ENCODE peak calls at places on chromosomes 5 and 9, in eight cellular contexts. L is cardiac fibroblast, P is GM06990, D is retinal pigment epithelial cell, J is esophagus squamous epithelium, N is OCI-LY7, V is tibial artery, R is right lobe of liver. X is an unnamed sample.

GRCh38 chr9:128115187-128116103 is 12.1 kb downstream of the PTGES2 start:
- DNase-seq in P (peak), N (no peak), R (peak), J (no peak), D (no peak), L (no peak), V (peak), X (no peak)

GRCh38 chr5:101437341-101437740 is 534.3 kb upstream of the ST8SIA4 start:
- DNase-seq in N (no peak), V (no peak), R (no peak), L (no peak), J (no peak), D (no peak), P (no peak), X (no peak)

GRCh38 chr5:90709323-90710148 is 150.9 kb downstream of the ADGRV1 start:
- DNase-seq in V (no peak), N (peak), R (peak), P (no peak), L (peak), J (no peak), D (peak), X (peak)

GRCh38 chr5:170333161-170333909 is 35.8 kb upstream of the LCP2 start:
- DNase-seq in J (no peak), D (no peak), N (no peak), P (peak), V (no peak), L (no peak), R (no peak), X (no peak)

GRCh38 chr5:33877483-33877882 is 14.3 kb downstream of the ADAMTS12 start:
- DNase-seq in P (no peak), R (no peak), L (no peak), J (no peak), D (no peak), V (no peak), N (no peak), X (no peak)

GRCh38 chr9:37975639-37976038 is 71.7 kb upstream of the SLC25A51 start:
- DNase-seq in R (peak), L (no peak), V (no peak), N (no peak), J (no peak), D (no peak), P (no peak), X (no peak)

GRCh38 chr5:142109356-142110045 is 922 bp downstream of the NDFIP1 start:
- DNase-seq in R (no peak), J (no peak), V (no peak), P (no peak), L (peak), N (peak), D (no peak), X (peak)

GRCh38 chr5:139271201-139272027 is 22.1 kb upstream of the MATR3 start:
- DNase-seq in R (no peak), V (no peak), L (peak), D (no peak), N (no peak), P (no peak), J (no peak), X (peak)

GRCh38 chr9:38299856-38300255 is 92.6 kb upstream of the ALDH1B1 start:
- DNase-seq in P (no peak), L (no peak), V (no peak), N (no peak), D (no peak), R (no peak), J (no peak), X (no peak)

GRCh38 chr9:128027705-128028104 is 39.4 kb downstream of the NAIF1 start:
- DNase-seq in P (no peak), R (no peak), L (no peak), D (no peak), J (no peak), V (no peak), N (no peak), X (no peak)

DNA sequence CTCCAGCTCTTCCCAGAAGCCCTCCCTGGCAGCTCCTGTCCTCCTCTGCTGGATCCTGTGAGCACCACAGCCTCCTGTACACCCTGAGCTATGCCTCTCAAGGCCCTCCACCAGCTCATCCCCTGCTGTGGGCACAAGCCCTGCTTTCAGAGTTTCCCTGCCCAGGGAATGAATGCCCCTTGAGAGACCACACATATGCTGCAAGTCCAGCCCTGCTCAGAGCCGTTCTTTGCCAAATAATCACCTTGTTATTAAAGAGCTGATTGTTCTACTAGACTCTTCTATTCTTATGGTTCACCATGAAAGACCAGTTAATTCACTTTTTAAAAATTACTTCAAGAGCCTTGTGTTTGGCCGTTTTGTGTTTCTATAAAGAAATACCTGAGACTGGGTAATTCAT is 121.5 kb downstream of the MVB12B start:
- DNase-seq in P (no peak), V (no peak), J (no peak), D (no peak), N (no peak), R (no peak), L (no peak), X (no peak)
- H3K4me3 ChIP-seq in P (no peak), V (no peak), J (no peak), D (no peak), N (no peak), R (no peak), L (no peak), X (no peak)

DNA sequence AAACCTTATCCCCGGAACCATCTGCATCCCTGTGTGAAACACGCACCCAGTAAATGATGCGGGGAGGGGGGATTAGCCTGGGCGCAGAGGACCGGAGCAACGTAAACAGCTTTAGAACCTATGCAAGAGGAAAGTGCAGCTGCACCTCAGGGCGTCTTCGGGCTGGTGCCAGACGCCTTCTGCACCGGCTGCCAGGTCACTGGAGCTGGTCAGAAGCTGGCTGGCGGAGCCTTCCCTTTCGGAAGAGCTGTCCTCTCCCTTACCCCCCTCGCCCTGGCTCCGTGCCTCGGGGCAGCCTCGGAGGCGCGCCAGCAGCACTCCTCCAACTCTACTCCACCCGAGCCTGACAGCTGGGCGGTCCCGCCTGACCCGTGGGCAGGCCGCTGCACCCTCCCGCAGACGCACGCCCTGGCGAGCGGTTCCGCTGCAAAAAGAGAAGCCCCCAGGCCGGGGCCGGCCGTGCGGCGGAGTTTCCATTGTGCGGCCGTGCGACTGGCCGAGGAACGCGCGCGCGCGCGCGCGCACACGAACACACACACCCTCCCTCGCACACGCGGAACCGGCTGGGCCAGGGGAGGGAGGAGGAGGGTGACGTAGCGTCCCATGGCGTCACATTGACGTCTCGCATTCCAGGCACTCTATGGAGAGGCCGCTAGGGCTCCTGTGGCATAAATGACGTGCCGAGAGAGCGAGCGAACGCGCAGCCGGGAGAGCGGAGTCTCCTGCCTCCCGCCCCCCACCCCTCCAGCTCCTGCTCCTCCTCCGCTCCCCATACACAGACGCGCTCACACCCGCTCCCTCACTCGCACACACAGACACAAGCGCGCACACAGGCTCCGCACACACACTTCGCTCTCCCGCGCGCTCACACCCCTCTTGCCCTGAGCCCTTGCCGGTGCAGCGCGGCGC is at the start of gene NR4A3:
- DNase-seq in D (peak), P (peak), L (peak), V (peak), N (peak), R (peak), J (peak), X (peak)
- TF ChIP-seq CTCF in D (no peak), P (no peak), L (peak), V (peak), N (no peak), R (peak), J (no peak), X (peak)

DNA sequence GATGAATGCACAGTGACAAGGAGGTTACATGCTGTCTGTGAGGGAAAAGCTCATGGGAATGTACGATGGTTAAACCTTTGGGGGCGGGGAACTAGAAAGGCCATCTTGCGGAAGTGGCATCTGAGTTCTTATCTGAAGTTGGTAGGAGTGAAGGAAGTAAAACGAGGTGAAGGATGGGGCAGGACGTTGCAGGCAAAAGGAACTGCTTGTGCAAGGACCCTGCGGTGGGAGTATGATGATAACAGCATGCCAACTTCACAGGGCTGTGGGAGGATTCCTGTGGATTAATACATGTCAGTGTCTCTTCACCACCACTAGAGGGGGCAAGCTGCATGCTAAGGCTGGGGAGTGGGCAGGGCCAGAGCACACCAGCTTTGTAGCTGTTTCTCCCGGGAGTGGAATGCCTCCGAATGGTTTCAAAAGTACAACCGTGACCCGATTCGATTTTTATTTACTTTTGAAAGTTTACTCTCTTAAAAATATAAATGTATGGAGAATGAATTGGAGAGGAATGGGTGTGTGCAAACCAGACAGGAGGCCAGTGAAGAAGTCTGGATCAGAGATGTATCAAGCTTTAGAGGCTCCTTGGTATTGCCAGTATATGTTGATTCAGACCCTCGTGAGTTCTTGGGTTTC is 62.5 kb downstream of the CYFIP2 start:
- DNase-seq in J (peak), P (no peak), R (peak), L (peak), N (peak), D (peak), V (peak), X (peak)
- H3K4me3 ChIP-seq in J (no peak), P (no peak), R (peak), L (peak), N (no peak), D (peak), V (no peak), X (peak)

GRCh38 chr5:135829681-135830383 is 4.6 kb upstream of the SLC25A48 start:
- DNase-seq in P (peak), R (peak), J (no peak), L (peak), V (no peak), D (no peak), N (peak), X (peak)

GRCh38 chr5:135828793-135829150 is 5.7 kb upstream of the SLC25A48 start:
- DNase-seq in P (no peak), R (no peak), N (no peak), L (no peak), J (no peak), D (no peak), V (no peak), X (no peak)

GRCh38 chr5:135827965-135828792 is 6.3 kb upstream of the SLC25A48 start:
- DNase-seq in R (no peak), D (no peak), J (no peak), L (no peak), N (no peak), P (no peak), V (no peak), X (no peak)

GRCh38 chr5:135830384-135831275 is 3.8 kb upstream of the SLC25A48 start:
- DNase-seq in L (no peak), R (no peak), P (no peak), J (no peak), V (no peak), N (no peak), D (no peak), X (no peak)

GRCh38 chr5:135829179-135829578 is 5.3 kb upstream of the SLC25A48 start:
- DNase-seq in P (no peak), J (no peak), R (no peak), N (no peak), V (no peak), D (no peak), L (no peak), X (no peak)
- TF ChIP-seq CTCF in P (no peak), J (no peak), R (no peak), N (no peak), V (no peak), D (no peak), L (no peak), X (no peak)

GRCh38 chr5:370311-370958 is 48.9 kb downstream of the AHRR start:
- DNase-seq in P (no peak), J (no peak), N (no peak), V (peak), D (no peak), R (no peak), L (no peak), X (no peak)

GRCh38 chr5:372556-372910 is 51.0 kb downstream of the AHRR start:
- DNase-seq in P (no peak), V (peak), J (no peak), R (no peak), L (no peak), D (no peak), N (no peak), X (no peak)

GRCh38 chr5:370959-371810 is 49.7 kb downstream of the AHRR start:
- DNase-seq in D (no peak), L (peak), N (no peak), J (no peak), P (no peak), R (no peak), V (peak), X (peak)

GRCh38 chr5:372911-373709 is 51.6 kb downstream of the AHRR start:
- DNase-seq in J (no peak), R (no peak), P (no peak), L (no peak), V (peak), N (no peak), D (no peak), X (no peak)

DNA sequence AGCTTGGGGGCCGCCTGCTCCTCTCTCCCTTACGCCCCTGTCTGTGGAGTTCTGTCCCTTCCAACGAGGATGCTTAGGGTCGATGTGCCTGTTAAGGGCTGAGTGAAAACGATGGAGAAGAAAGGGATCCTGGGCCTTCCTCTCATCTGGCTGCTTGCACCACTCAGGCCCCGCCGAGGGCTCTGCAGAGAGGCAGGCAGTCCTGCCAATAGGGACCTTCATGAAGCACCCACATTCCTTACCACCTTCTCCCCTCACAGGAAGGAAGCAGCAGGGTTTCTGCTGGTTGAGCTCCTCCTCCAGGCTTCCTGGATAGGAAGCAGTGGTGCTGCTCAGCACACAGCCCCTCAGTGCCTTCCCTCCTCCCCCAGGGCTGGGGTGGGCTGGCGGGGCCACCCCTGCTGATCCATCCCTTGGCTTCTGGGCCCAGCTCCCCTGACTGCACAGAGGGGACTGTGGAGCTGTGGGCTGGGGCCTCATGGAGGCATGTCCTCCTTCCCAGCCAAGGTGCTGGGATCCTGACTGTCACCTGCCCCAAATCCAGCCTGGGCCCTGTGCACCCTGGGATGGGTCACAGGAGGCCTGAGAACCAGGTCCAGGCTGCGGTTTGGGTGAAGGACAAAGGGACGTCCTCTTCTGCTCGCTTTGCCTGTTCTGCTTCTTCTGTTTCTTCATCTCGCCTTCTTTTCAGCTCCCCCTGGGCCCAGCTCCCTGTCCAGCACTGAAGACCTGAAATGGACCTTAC is 50.5 kb downstream of the AHRR start:
- DNase-seq in R (no peak), P (no peak), V (peak), L (peak), N (no peak), J (no peak), D (no peak), X (peak)
- H3K4me3 ChIP-seq in R (no peak), P (no peak), V (no peak), L (no peak), N (no peak), J (no peak), D (no peak), X (no peak)

GRCh38 chr5:35960328-35960727 is 21.9 kb upstream of the CAPSL start:
- DNase-seq in P (no peak), N (no peak), R (no peak), J (no peak), L (no peak), D (no peak), V (no peak), X (no peak)

GRCh38 chr5:35963381-35963843 is 25.0 kb upstream of the CAPSL start:
- DNase-seq in D (no peak), J (no peak), L (peak), V (no peak), P (no peak), N (peak), R (no peak), X (no peak)
- TF ChIP-seq CTCF in D (peak), J (no peak), L (peak), V (no peak), P (peak), N (peak), R (peak), X (peak)

DNA sequence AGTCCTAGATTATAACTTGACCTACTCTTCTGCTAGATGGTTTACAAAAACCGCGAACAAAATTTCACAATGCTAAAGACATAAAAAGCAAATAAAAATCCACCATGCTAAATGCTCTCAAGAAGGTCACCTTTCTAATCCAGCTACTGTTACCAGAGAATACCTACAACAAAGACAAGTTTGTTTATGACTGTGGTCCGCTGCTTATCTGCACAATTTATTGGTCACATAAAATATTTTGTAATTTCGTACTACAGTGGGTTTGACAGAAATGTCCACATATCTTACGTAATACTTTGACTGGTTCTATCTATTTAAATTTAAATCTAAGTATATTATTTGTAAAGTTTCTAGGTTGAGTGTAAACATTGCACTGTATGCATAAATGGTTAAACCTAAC is 257.6 kb upstream of the ZNF608 start:
- DNase-seq in J (no peak), R (no peak), V (no peak), D (no peak), L (no peak), N (no peak), P (no peak), X (no peak)
- H3K4me3 ChIP-seq in J (no peak), R (no peak), V (no peak), D (no peak), L (no peak), N (peak), P (no peak), X (no peak)

DNA sequence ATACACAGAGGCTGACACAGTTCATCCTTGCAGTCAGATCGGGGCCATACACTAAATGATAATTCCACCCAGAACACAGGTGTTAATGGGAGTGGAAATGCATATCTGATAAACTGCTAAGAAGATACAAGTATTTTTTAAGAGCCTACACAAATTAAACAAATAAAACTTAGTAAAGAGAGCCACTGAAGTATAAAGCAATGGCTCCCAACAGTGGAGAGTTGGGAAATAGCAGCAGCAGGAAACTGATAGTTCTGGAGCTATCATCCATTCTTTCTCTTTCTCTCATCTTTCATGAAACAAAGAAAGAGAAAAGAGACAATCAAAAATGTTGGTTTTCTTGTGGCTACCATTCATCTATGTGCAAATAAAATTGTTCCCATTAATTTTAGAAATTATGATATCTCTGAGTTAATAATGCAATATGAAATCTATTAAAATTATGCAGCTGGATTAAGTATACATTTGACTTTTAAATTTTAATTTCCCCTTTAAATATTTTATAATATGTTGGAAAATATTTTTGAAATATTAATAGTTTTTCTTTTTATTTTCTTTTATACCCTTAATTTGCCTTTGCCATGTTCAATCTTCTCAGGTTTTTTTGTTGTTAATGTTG is 120.8 kb downstream of the EMB start:
- DNase-seq in N (peak), D (no peak), L (peak), J (no peak), R (no peak), V (no peak), P (no peak), X (no peak)
- TF ChIP-seq CTCF in N (peak), D (no peak), L (peak), J (no peak), R (no peak), V (no peak), P (peak), X (no peak)

DNA sequence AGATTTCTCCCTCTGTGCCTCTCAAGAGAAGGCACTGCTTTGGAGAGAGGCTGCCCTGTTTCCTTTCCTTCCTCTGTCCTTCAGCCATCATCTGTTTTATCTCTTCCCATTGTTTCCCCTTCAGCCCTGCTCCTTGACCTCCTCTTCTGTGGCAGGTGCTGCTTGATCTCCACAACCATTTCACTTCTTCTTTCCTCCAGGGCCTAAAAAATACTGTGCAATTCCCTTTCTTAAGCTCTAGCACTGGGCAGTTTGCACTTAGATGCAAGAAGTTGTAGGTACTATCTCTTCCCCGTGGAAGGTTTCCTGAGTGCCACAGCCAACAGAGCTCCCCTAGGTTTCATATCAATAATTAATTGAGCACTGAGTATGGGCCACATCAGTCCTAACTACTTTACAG is 8.8 kb upstream of the ADRB2 start:
- DNase-seq in V (no peak), L (no peak), N (no peak), J (no peak), D (no peak), R (no peak), P (no peak), X (no peak)
- H3K4me3 ChIP-seq in V (no peak), L (no peak), N (peak), J (no peak), D (no peak), R (no peak), P (no peak), X (no peak)